ENCODE peak calls at places on chromosomes 12 and 14, in five cellular contexts. One of them, this sample, is unnamed.

GRCh38 chr12:54689034-54689372 is 40.8 kb upstream of the DCD start:
- DNase-seq in Right ventricle myocardium superior: no peak
- DNase-seq in kidney tubule cell: no peak
- DNase-seq in neuronal stem cell: no peak
- DNase-seq in activated CD8-positive, alpha-beta memory T cell treated with anti-CD3 and anti-CD28 coated beads, Interleukin-2, amount 50 U/mL, for 4 hours: no peak
- DNase-seq in this sample: no peak

GRCh38 chr12:27965411-27965810 is 7.1 kb downstream of the PTHLH start:
- DNase-seq in Right ventricle myocardium superior: no peak
- DNase-seq in kidney tubule cell: peak; percentile 93
- DNase-seq in neuronal stem cell: no peak
- DNase-seq in activated CD8-positive, alpha-beta memory T cell treated with anti-CD3 and anti-CD28 coated beads, Interleukin-2, amount 50 U/mL, for 4 hours: no peak
- DNase-seq in this sample: no peak

GRCh38 chr12:104213952-104214351 is 1.6 kb upstream of the TXNRD1 start:
- DNase-seq in Right ventricle myocardium superior: no peak
- DNase-seq in kidney tubule cell: no peak
- DNase-seq in neuronal stem cell: no peak
- DNase-seq in activated CD8-positive, alpha-beta memory T cell treated with anti-CD3 and anti-CD28 coated beads, Interleukin-2, amount 50 U/mL, for 4 hours: no peak
- DNase-seq in this sample: no peak

GRCh38 chr12:754871-755562 is 2.6 kb downstream of the WNK1 start:
- DNase-seq in Right ventricle myocardium superior: no peak
- DNase-seq in kidney tubule cell: peak; percentile 57
- DNase-seq in neuronal stem cell: no peak
- DNase-seq in activated CD8-positive, alpha-beta memory T cell treated with anti-CD3 and anti-CD28 coated beads, Interleukin-2, amount 50 U/mL, for 4 hours: no peak
- DNase-seq in this sample: no peak

GRCh38 chr12:50442178-50442908 is 41.7 kb downstream of the LARP4 start:
- DNase-seq in Right ventricle myocardium superior: no peak
- DNase-seq in kidney tubule cell: no peak
- DNase-seq in neuronal stem cell: no peak
- DNase-seq in activated CD8-positive, alpha-beta memory T cell treated with anti-CD3 and anti-CD28 coated beads, Interleukin-2, amount 50 U/mL, for 4 hours: no peak
- DNase-seq in this sample: no peak

GRCh38 chr12:19095869-19096480 is 33.6 kb upstream of the PLEKHA5 start:
- DNase-seq in Right ventricle myocardium superior: no peak
- DNase-seq in kidney tubule cell: peak; percentile 31
- DNase-seq in neuronal stem cell: no peak
- DNase-seq in activated CD8-positive, alpha-beta memory T cell treated with anti-CD3 and anti-CD28 coated beads, Interleukin-2, amount 50 U/mL, for 4 hours: no peak
- DNase-seq in this sample: no peak

GRCh38 chr12:96240251-96240650 is 46.1 kb downstream of the ELK3 start:
- DNase-seq in Right ventricle myocardium superior: no peak
- DNase-seq in kidney tubule cell: no peak
- DNase-seq in neuronal stem cell: no peak
- DNase-seq in activated CD8-positive, alpha-beta memory T cell treated with anti-CD3 and anti-CD28 coated beads, Interleukin-2, amount 50 U/mL, for 4 hours: no peak
- DNase-seq in this sample: no peak

GRCh38 chr12:96301732-96302131 is 98.5 kb downstream of the CDK17 start:
- DNase-seq in Right ventricle myocardium superior: no peak
- DNase-seq in kidney tubule cell: no peak
- DNase-seq in neuronal stem cell: no peak
- DNase-seq in activated CD8-positive, alpha-beta memory T cell treated with anti-CD3 and anti-CD28 coated beads, Interleukin-2, amount 50 U/mL, for 4 hours: no peak
- DNase-seq in this sample: no peak

GRCh38 chr12:101875112-101875961 is 2.0 kb upstream of the DRAM1 start:
- DNase-seq in Right ventricle myocardium superior: no peak
- DNase-seq in kidney tubule cell: peak; percentile 67
- DNase-seq in neuronal stem cell: no peak
- DNase-seq in activated CD8-positive, alpha-beta memory T cell treated with anti-CD3 and anti-CD28 coated beads, Interleukin-2, amount 50 U/mL, for 4 hours: no peak
- DNase-seq in this sample: no peak

GRCh38 chr14:104563742-104564615 is 15.6 kb upstream of the C14orf180 start:
- DNase-seq in Right ventricle myocardium superior: peak; percentile 82
- DNase-seq in kidney tubule cell: peak; percentile 64
- DNase-seq in neuronal stem cell: peak; percentile 67
- DNase-seq in activated CD8-positive, alpha-beta memory T cell treated with anti-CD3 and anti-CD28 coated beads, Interleukin-2, amount 50 U/mL, for 4 hours: peak; percentile 71
- DNase-seq in this sample: peak; percentile 66

GRCh38 chr12:49496417-49497360 is 42.1 kb upstream of the KCNH3 start:
- DNase-seq in Right ventricle myocardium superior: no peak
- DNase-seq in kidney tubule cell: no peak
- DNase-seq in neuronal stem cell: no peak
- DNase-seq in activated CD8-positive, alpha-beta memory T cell treated with anti-CD3 and anti-CD28 coated beads, Interleukin-2, amount 50 U/mL, for 4 hours: no peak
- DNase-seq in this sample: no peak

GRCh38 chr14:46580941-46581671 is 70.5 kb downstream of the RPL10L start:
- DNase-seq in Right ventricle myocardium superior: no peak
- DNase-seq in kidney tubule cell: peak; percentile 61
- DNase-seq in neuronal stem cell: peak; percentile 29
- DNase-seq in activated CD8-positive, alpha-beta memory T cell treated with anti-CD3 and anti-CD28 coated beads, Interleukin-2, amount 50 U/mL, for 4 hours: no peak
- DNase-seq in this sample: no peak

GRCh38 chr12:51270067-51270846 is at the start of gene SMAGP:
- DNase-seq in Right ventricle myocardium superior: peak; percentile 66
- DNase-seq in kidney tubule cell: peak; percentile 78
- DNase-seq in neuronal stem cell: peak; percentile 62
- DNase-seq in activated CD8-positive, alpha-beta memory T cell treated with anti-CD3 and anti-CD28 coated beads, Interleukin-2, amount 50 U/mL, for 4 hours: peak; percentile 52
- DNase-seq in this sample: peak; percentile 32

GRCh38 chr12:80752464-80752863 is 35.8 kb downstream of the MYF5 start:
- DNase-seq in Right ventricle myocardium superior: no peak
- DNase-seq in kidney tubule cell: no peak
- DNase-seq in neuronal stem cell: no peak
- DNase-seq in activated CD8-positive, alpha-beta memory T cell treated with anti-CD3 and anti-CD28 coated beads, Interleukin-2, amount 50 U/mL, for 4 hours: no peak
- DNase-seq in this sample: no peak

GRCh38 chr12:58249610-58250009 is 308.2 kb downstream of the ATP23 start:
- DNase-seq in Right ventricle myocardium superior: peak; percentile 43
- DNase-seq in kidney tubule cell: peak; percentile 65
- DNase-seq in neuronal stem cell: no peak
- DNase-seq in activated CD8-positive, alpha-beta memory T cell treated with anti-CD3 and anti-CD28 coated beads, Interleukin-2, amount 50 U/mL, for 4 hours: no peak
- DNase-seq in this sample: no peak

GRCh38 chr12:89468648-89469326 is 55.8 kb downstream of the GALNT4 start:
- DNase-seq in Right ventricle myocardium superior: no peak
- DNase-seq in kidney tubule cell: no peak
- DNase-seq in neuronal stem cell: no peak
- DNase-seq in activated CD8-positive, alpha-beta memory T cell treated with anti-CD3 and anti-CD28 coated beads, Interleukin-2, amount 50 U/mL, for 4 hours: no peak
- DNase-seq in this sample: no peak

GRCh38 chr14:41604793-41605534 is 1.7 kb upstream of the LRFN5 start:
- DNase-seq in Right ventricle myocardium superior: peak; percentile 64
- DNase-seq in kidney tubule cell: peak; percentile 40
- DNase-seq in neuronal stem cell: peak; percentile 81
- DNase-seq in activated CD8-positive, alpha-beta memory T cell treated with anti-CD3 and anti-CD28 coated beads, Interleukin-2, amount 50 U/mL, for 4 hours: no peak
- DNase-seq in this sample: no peak

GRCh38 chr12:104695453-104696148 is 238.9 kb downstream of the CHST11 start:
- DNase-seq in Right ventricle myocardium superior: no peak
- DNase-seq in kidney tubule cell: peak; percentile 53
- DNase-seq in neuronal stem cell: no peak
- DNase-seq in activated CD8-positive, alpha-beta memory T cell treated with anti-CD3 and anti-CD28 coated beads, Interleukin-2, amount 50 U/mL, for 4 hours: peak; percentile 68
- DNase-seq in this sample: peak; percentile 71

GRCh38 chr12:113955109-113955970 is 10.8 kb downstream of the RBM19 start:
- DNase-seq in Right ventricle myocardium superior: no peak
- DNase-seq in kidney tubule cell: peak; percentile 34
- DNase-seq in neuronal stem cell: no peak
- DNase-seq in activated CD8-positive, alpha-beta memory T cell treated with anti-CD3 and anti-CD28 coated beads, Interleukin-2, amount 50 U/mL, for 4 hours: no peak
- DNase-seq in this sample: no peak

This sample was measured in activated T-cell treated with anti-CD3 and anti-CD28 coated beads, Interleukin-2, amount 50 U/mL, for 4 hours.